ENCODE peak calls at places on chromosomes 6 and 20, in eight cellular contexts. R is tibial nerve, Z is upper lobe of right lung, G is AG04450, K is fibroblast of lung, H is OCI-LY7, V is coronary artery, T is sigmoid colon. Y is an unnamed sample.

GRCh38 chr20:62935204-62935967 is 2.6 kb upstream of the GID8 start:
- DNase-seq in Z (peak), V (no peak), H (no peak), K (no peak), R (no peak), T (no peak), G (no peak), Y (no peak)

GRCh38 chr20:50731930-50732690 is 730 bp downstream of the PARD6B start:
- DNase-seq in H (peak), V (no peak), G (no peak), T (no peak), Z (no peak), K (no peak), R (no peak), Y (peak)

GRCh38 chr6:166619912-166620311 is 7.1 kb downstream of the RPS6KA2 start:
- DNase-seq in K (peak), V (no peak), H (no peak), Z (no peak), T (no peak), G (peak), R (peak), Y (peak)

GRCh38 chr6:1348675-1349074 is 36.8 kb downstream of the FOXQ1 start:
- DNase-seq in H (no peak), K (peak), V (no peak), R (no peak), Z (no peak), T (no peak), G (no peak), Y (no peak)

GRCh38 chr6:162726997-162727346 is 594 bp downstream of the PRKN start:
- DNase-seq in G (no peak), R (no peak), V (no peak), Z (no peak), H (peak), T (no peak), K (no peak), Y (no peak)

GRCh38 chr6:30705620-30706019 is 11.5 kb downstream of the MDC1 start:
- DNase-seq in V (peak), T (no peak), H (no peak), Z (no peak), K (no peak), R (no peak), G (no peak), Y (no peak)

GRCh38 chr6:15366879-15367278 is 121.0 kb downstream of the JARID2 start:
- DNase-seq in R (no peak), K (no peak), V (no peak), H (no peak), T (no peak), Z (no peak), G (no peak), Y (no peak)

GRCh38 chr20:1336699-1337387 is 7.9 kb upstream of the SDCBP2 start:
- DNase-seq in T (peak), G (no peak), K (no peak), V (no peak), Z (peak), H (no peak), R (no peak), Y (no peak)

GRCh38 chr6:30960907-30961673 is 20.3 kb downstream of the MUCL3 start:
- DNase-seq in T (no peak), K (peak), V (no peak), G (no peak), H (no peak), R (no peak), Z (no peak), Y (no peak)

GRCh38 chr20:41572010-41572572 is 46.1 kb downstream of the CHD6 start:
- DNase-seq in H (no peak), K (no peak), Z (no peak), R (no peak), G (no peak), V (no peak), T (no peak), Y (no peak)

GRCh38 chr6:28105286-28105685 is 19.1 kb upstream of the ZSCAN16 start:
- DNase-seq in T (no peak), R (no peak), G (no peak), Z (no peak), K (peak), V (no peak), H (peak), Y (peak)

GRCh38 chr20:33105336-33105924 is 26.0 kb downstream of the BPIFB4 start:
- DNase-seq in H (no peak), G (no peak), V (no peak), T (no peak), K (no peak), R (no peak), Z (no peak), Y (no peak)

GRCh38 chr6:63580704-63580961 is 8.4 kb downstream of the LOC128125822 start:
- DNase-seq in H (no peak), R (no peak), G (no peak), T (no peak), V (no peak), Z (no peak), K (no peak), Y (no peak)

GRCh38 chr20:62423326-62423706 is 4.0 kb downstream of the RBBP8NL start:
- DNase-seq in G (no peak), R (no peak), Z (no peak), V (no peak), T (no peak), K (no peak), H (no peak), Y (no peak)

GRCh38 chr6:43173496-43174262 is 2.6 kb downstream of the SRF start:
- DNase-seq in K (no peak), H (peak), R (no peak), G (no peak), V (no peak), Z (no peak), T (peak), Y (no peak)

GRCh38 chr6:44386929-44387345 is 569 bp upstream of the CDC5L start:
- DNase-seq in K (no peak), Z (no peak), R (peak), V (no peak), G (peak), T (no peak), H (peak), Y (peak)

GRCh38 chr6:44386364-44386928 is 1.1 kb upstream of the CDC5L start:
- DNase-seq in R (peak), T (peak), K (peak), V (peak), Z (peak), G (no peak), H (no peak), Y (peak)

GRCh38 chr6:44387346-44388134 is at the start of gene CDC5L:
- DNase-seq in T (peak), K (peak), R (peak), Z (peak), G (peak), H (peak), V (peak), Y (peak)

GRCh38 chr6:44388876-44389275 is 1.4 kb downstream of the CDC5L start:
- DNase-seq in H (peak), T (no peak), G (no peak), R (no peak), V (no peak), Z (no peak), K (no peak), Y (no peak)

GRCh38 chr6:44388135-44388487 is 605 bp downstream of the CDC5L start:
- DNase-seq in Z (no peak), K (no peak), R (peak), H (peak), V (peak), T (no peak), G (no peak), Y (no peak)
- H3K27ac ChIP-seq in Z (peak), K (peak), R (peak), H (peak), V (peak), T (peak), G (no peak), Y (peak)

GRCh38 chr6:24520929-24521546 is 26.3 kb downstream of the ALDH5A1 start:
- DNase-seq in H (peak), Z (peak), R (no peak), K (peak), V (no peak), G (no peak), T (no peak), Y (peak)
- TF ChIP-seq CTCF in H (peak), Z (peak), R (peak), K (peak), V (peak), G (peak), T (no peak), Y (peak)

GRCh38 chr6:154491567-154492470 is 18.7 kb downstream of the CNKSR3 start:
- DNase-seq in H (no peak), T (no peak), G (no peak), R (no peak), V (no peak), K (no peak), Z (no peak), Y (no peak)
- H3K27ac ChIP-seq in H (no peak), T (no peak), G (no peak), R (no peak), V (no peak), K (no peak), Z (no peak), Y (no peak)

GRCh38 chr6:142551145-142551811 is 249.5 kb downstream of the ADGRG6 start:
- DNase-seq in G (no peak), T (no peak), K (no peak), Z (peak), H (no peak), V (no peak), R (no peak), Y (peak)
- TF ChIP-seq CTCF in G (no peak), T (no peak), K (no peak), Z (no peak), H (no peak), V (no peak), R (no peak), Y (no peak)